ENCODE peak calls at places on chromosomes 5 and 9, in nine cellular contexts. O, B, G, W, L, C, K, X and H are unnamed samples.
A peak's percentile ranks its signal among the peaks of the same experiment; 100 is the strongest.

GRCh38 chr9:68705636-68706578 is 867 bp downstream of the PIP5K1B start:
- DNase-seq in O (peak; percentile 69), B (peak; percentile 46), G (no peak), W (no peak), L (peak; percentile 8), C (no peak), K (peak; percentile 60), X (no peak), H (peak; percentile 57)

GRCh38 chr5:4737868-4738267 is 402.3 kb upstream of the ADAMTS16 start:
- DNase-seq in O (no peak), B (no peak), G (no peak), W (no peak), L (no peak), C (no peak), K (no peak), X (no peak), H (no peak)

GRCh38 chr5:68178579-68178978 is 37.0 kb upstream of the PIK3R1 start:
- DNase-seq in O (no peak), B (no peak), G (no peak), W (no peak), L (no peak), C (no peak), K (no peak), X (no peak), H (no peak)

GRCh38 chr5:149632311-149633251 is 51.3 kb downstream of the ARHGEF37 start:
- DNase-seq in O (no peak), B (no peak), G (no peak), W (peak; percentile 77), L (no peak), C (no peak), K (no peak), X (no peak), H (peak; percentile 21)

GRCh38 chr5:177590406-177590805 is 1.6 kb upstream of the TMED9 start:
- DNase-seq in O (no peak), B (no peak), G (no peak), W (no peak), L (no peak), C (no peak), K (no peak), X (no peak), H (no peak)

GRCh38 chr5:92927291-92927778 is 653.7 kb downstream of the NR2F1-AS1 start:
- DNase-seq in O (no peak), B (peak; percentile 96), G (no peak), W (no peak), L (no peak), C (peak; percentile 21), K (no peak), X (no peak), H (no peak)

GRCh38 chr5:132464155-132464939 is 26.2 kb downstream of the IRF1 start:
- DNase-seq in O (peak; percentile 55), B (no peak), G (no peak), W (no peak), L (peak; percentile 50), C (no peak), K (no peak), X (peak; percentile 52), H (peak; percentile 72)

GRCh38 chr9:34457266-34458012 is 931 bp downstream of the FAM219A start:
- DNase-seq in O (peak; percentile 9), B (no peak), G (no peak), W (no peak), L (peak; percentile 24), C (peak; percentile 55), K (no peak), X (peak; percentile 85), H (no peak)

GRCh38 chr9:134296301-134297081 is 29.8 kb upstream of the RXRA start:
- DNase-seq in O (no peak), B (no peak), G (no peak), W (no peak), L (no peak), C (no peak), K (no peak), X (no peak), H (no peak)

GRCh38 chr5:113214026-113214425 is 220.8 kb downstream of the TSSK1B start:
- DNase-seq in O (no peak), B (no peak), G (no peak), W (no peak), L (no peak), C (peak; percentile 11), K (no peak), X (no peak), H (no peak)

GRCh38 chr5:40960027-40960426 is 50.7 kb downstream of the C7 start:
- DNase-seq in O (no peak), B (no peak), G (no peak), W (no peak), L (no peak), C (no peak), K (no peak), X (no peak), H (no peak)

GRCh38 chr5:179863449-179864085 is 5.0 kb upstream of the MRNIP start:
- DNase-seq in O (no peak), B (no peak), G (no peak), W (no peak), L (no peak), C (no peak), K (peak; percentile 11), X (no peak), H (no peak)